ENCODE peak calls at places on chromosomes 4 and X, in six cellular contexts. One of them, this sample, is unnamed.

GRCh38 chr4:100593933-100594332 is 76.1 kb upstream of the EMCN start:
- DNase-seq in PC-3: no peak
- DNase-seq in astrocyte of the cerebellum: no peak
- DNase-seq in astrocyte of the spinal cord: no peak
- DNase-seq in bronchial epithelial cell: no peak
- DNase-seq in endodermal cell: no peak
- DNase-seq in this sample: no peak

GRCh38 chr4:181674315-181674714 is 568.9 kb upstream of the TENM3 start:
- DNase-seq in astrocyte of the cerebellum: peak
- DNase-seq in astrocyte of the spinal cord: peak
- DNase-seq in endodermal cell: no peak
- DNase-seq in PC-3: no peak
- DNase-seq in bronchial epithelial cell: no peak
- DNase-seq in this sample: peak

GRCh38 chr4:88185916-88186315 is 27.5 kb upstream of the ABCG2 start:
- DNase-seq in PC-3: no peak
- DNase-seq in bronchial epithelial cell: no peak
- DNase-seq in astrocyte of the cerebellum: no peak
- DNase-seq in astrocyte of the spinal cord: peak
- DNase-seq in endodermal cell: no peak
- DNase-seq in this sample: peak

GRCh38 chr4:74109116-74109791 is 10.3 kb upstream of the CXCL2 start:
- DNase-seq in astrocyte of the spinal cord: peak
- DNase-seq in bronchial epithelial cell: peak
- DNase-seq in endodermal cell: peak
- DNase-seq in astrocyte of the cerebellum: peak
- DNase-seq in PC-3: peak
- DNase-seq in this sample: peak

GRCh38 chr4:84673475-84674230 is 90.7 kb downstream of the CDS1 start:
- DNase-seq in bronchial epithelial cell: peak
- DNase-seq in astrocyte of the spinal cord: peak
- DNase-seq in astrocyte of the cerebellum: peak
- DNase-seq in PC-3: peak
- DNase-seq in endodermal cell: no peak
- DNase-seq in this sample: peak

GRCh38 chr4:78951862-78952472 is 12.7 kb upstream of the PAQR3 start:
- DNase-seq in astrocyte of the cerebellum: peak
- DNase-seq in astrocyte of the spinal cord: peak
- DNase-seq in PC-3: peak
- DNase-seq in bronchial epithelial cell: peak
- DNase-seq in endodermal cell: no peak
- DNase-seq in this sample: no peak

GRCh38 chrX:68402094-68402493 is 31.2 kb downstream of the OPHN1 start:
- DNase-seq in bronchial epithelial cell: no peak
- DNase-seq in endodermal cell: no peak
- DNase-seq in astrocyte of the cerebellum: no peak
- DNase-seq in PC-3: no peak
- DNase-seq in astrocyte of the spinal cord: no peak
- DNase-seq in this sample: no peak

GRCh38 chrX:130071611-130072349 is 38.5 kb downstream of the ELF4 start:
- DNase-seq in bronchial epithelial cell: no peak
- DNase-seq in endodermal cell: no peak
- DNase-seq in astrocyte of the spinal cord: no peak
- DNase-seq in PC-3: no peak
- DNase-seq in astrocyte of the cerebellum: no peak
- DNase-seq in this sample: no peak

GRCh38 chr4:41358626-41359025 is 101.9 kb downstream of the UCHL1 start:
- DNase-seq in endodermal cell: no peak
- DNase-seq in PC-3: no peak
- DNase-seq in bronchial epithelial cell: peak
- DNase-seq in astrocyte of the cerebellum: no peak
- DNase-seq in astrocyte of the spinal cord: no peak
- DNase-seq in this sample: no peak

GRCh38 chr4:38371391-38371851 is 292.6 kb upstream of the KLF3 start:
- DNase-seq in astrocyte of the cerebellum: peak
- DNase-seq in astrocyte of the spinal cord: peak
- DNase-seq in bronchial epithelial cell: peak
- DNase-seq in PC-3: peak
- DNase-seq in endodermal cell: no peak
- DNase-seq in this sample: peak

GRCh38 chrX:153829799-153830631 is at the start of gene PDZD4:
- DNase-seq in PC-3: no peak
- DNase-seq in astrocyte of the spinal cord: no peak
- DNase-seq in astrocyte of the cerebellum: no peak
- DNase-seq in bronchial epithelial cell: no peak
- DNase-seq in endodermal cell: peak
- DNase-seq in this sample: no peak

GRCh38 chrX:46676399-46677351 is 82.2 kb downstream of the SLC9A7 start:
- DNase-seq in PC-3: no peak
- DNase-seq in astrocyte of the cerebellum: no peak
- DNase-seq in bronchial epithelial cell: no peak
- DNase-seq in endodermal cell: no peak
- DNase-seq in astrocyte of the spinal cord: no peak
- DNase-seq in this sample: no peak

GRCh38 chr4:21507439-21507838 is 441.1 kb downstream of the KCNIP4 start:
- DNase-seq in astrocyte of the cerebellum: no peak
- DNase-seq in endodermal cell: peak
- DNase-seq in PC-3: peak
- DNase-seq in bronchial epithelial cell: peak
- DNase-seq in astrocyte of the spinal cord: peak
- DNase-seq in this sample: no peak

GRCh38 chr4:95510145-95510544 is 38.6 kb downstream of the UNC5C start:
- DNase-seq in bronchial epithelial cell: peak
- DNase-seq in astrocyte of the cerebellum: peak
- DNase-seq in PC-3: peak
- DNase-seq in endodermal cell: no peak
- DNase-seq in astrocyte of the spinal cord: peak
- DNase-seq in this sample: no peak

GRCh38 chrX:53483838-53484420 is 49.8 kb upstream of the HSD17B10 start:
- DNase-seq in endodermal cell: no peak
- DNase-seq in bronchial epithelial cell: peak
- DNase-seq in PC-3: peak
- DNase-seq in astrocyte of the cerebellum: no peak
- DNase-seq in astrocyte of the spinal cord: peak
- DNase-seq in this sample: no peak

GRCh38 chr4:106659386-106659785 is 290.8 kb upstream of the GIMD1 start:
- DNase-seq in astrocyte of the cerebellum: no peak
- DNase-seq in bronchial epithelial cell: peak
- DNase-seq in PC-3: no peak
- DNase-seq in endodermal cell: no peak
- DNase-seq in astrocyte of the spinal cord: no peak
- DNase-seq in this sample: no peak

GRCh38 chr4:22532896-22533295 is 17.0 kb upstream of the ADGRA3 start:
- DNase-seq in bronchial epithelial cell: peak
- DNase-seq in astrocyte of the cerebellum: no peak
- DNase-seq in endodermal cell: no peak
- DNase-seq in PC-3: no peak
- DNase-seq in astrocyte of the spinal cord: no peak
- DNase-seq in this sample: no peak

GRCh38 chr4:22532117-22532516 is 16.3 kb upstream of the ADGRA3 start:
- DNase-seq in astrocyte of the cerebellum: no peak
- DNase-seq in PC-3: no peak
- DNase-seq in bronchial epithelial cell: no peak
- DNase-seq in endodermal cell: no peak
- DNase-seq in astrocyte of the spinal cord: no peak
- DNase-seq in this sample: no peak

GRCh38 chr4:22531638-22532037 is 15.8 kb upstream of the ADGRA3 start:
- DNase-seq in endodermal cell: no peak
- DNase-seq in astrocyte of the spinal cord: no peak
- DNase-seq in PC-3: no peak
- DNase-seq in bronchial epithelial cell: no peak
- DNase-seq in astrocyte of the cerebellum: no peak
- DNase-seq in this sample: no peak

GRCh38 chr4:22534374-22534773 is 18.5 kb upstream of the ADGRA3 start:
- DNase-seq in bronchial epithelial cell: no peak
- DNase-seq in astrocyte of the cerebellum: no peak
- DNase-seq in endodermal cell: no peak
- DNase-seq in astrocyte of the spinal cord: no peak
- DNase-seq in PC-3: no peak
- DNase-seq in this sample: no peak

GRCh38 chr4:22531226-22531625 is 15.4 kb upstream of the ADGRA3 start:
- DNase-seq in endodermal cell: no peak
- DNase-seq in bronchial epithelial cell: no peak
- DNase-seq in astrocyte of the cerebellum: no peak
- DNase-seq in astrocyte of the spinal cord: no peak
- DNase-seq in PC-3: no peak
- DNase-seq in this sample: no peak
- TF ChIP-seq CTCF in endodermal cell: no peak
- TF ChIP-seq CTCF in bronchial epithelial cell: no peak
- TF ChIP-seq CTCF in astrocyte of the cerebellum: no peak
- TF ChIP-seq CTCF in astrocyte of the spinal cord: no peak
- TF ChIP-seq CTCF in PC-3: no peak
- TF ChIP-seq CTCF in this sample: no peak

GRCh38 chrX:65601126-65601525 is 66.3 kb upstream of the MSN start:
- DNase-seq in bronchial epithelial cell: no peak
- DNase-seq in astrocyte of the cerebellum: no peak
- DNase-seq in PC-3: no peak
- DNase-seq in astrocyte of the spinal cord: no peak
- DNase-seq in endodermal cell: no peak
- DNase-seq in this sample: no peak
- H3K4me3 ChIP-seq in bronchial epithelial cell: no peak
- H3K4me3 ChIP-seq in astrocyte of the cerebellum: no peak
- H3K4me3 ChIP-seq in PC-3: no peak
- H3K4me3 ChIP-seq in astrocyte of the spinal cord: no peak
- H3K4me3 ChIP-seq in endodermal cell: no peak
- H3K4me3 ChIP-seq in this sample: no peak

DNA sequence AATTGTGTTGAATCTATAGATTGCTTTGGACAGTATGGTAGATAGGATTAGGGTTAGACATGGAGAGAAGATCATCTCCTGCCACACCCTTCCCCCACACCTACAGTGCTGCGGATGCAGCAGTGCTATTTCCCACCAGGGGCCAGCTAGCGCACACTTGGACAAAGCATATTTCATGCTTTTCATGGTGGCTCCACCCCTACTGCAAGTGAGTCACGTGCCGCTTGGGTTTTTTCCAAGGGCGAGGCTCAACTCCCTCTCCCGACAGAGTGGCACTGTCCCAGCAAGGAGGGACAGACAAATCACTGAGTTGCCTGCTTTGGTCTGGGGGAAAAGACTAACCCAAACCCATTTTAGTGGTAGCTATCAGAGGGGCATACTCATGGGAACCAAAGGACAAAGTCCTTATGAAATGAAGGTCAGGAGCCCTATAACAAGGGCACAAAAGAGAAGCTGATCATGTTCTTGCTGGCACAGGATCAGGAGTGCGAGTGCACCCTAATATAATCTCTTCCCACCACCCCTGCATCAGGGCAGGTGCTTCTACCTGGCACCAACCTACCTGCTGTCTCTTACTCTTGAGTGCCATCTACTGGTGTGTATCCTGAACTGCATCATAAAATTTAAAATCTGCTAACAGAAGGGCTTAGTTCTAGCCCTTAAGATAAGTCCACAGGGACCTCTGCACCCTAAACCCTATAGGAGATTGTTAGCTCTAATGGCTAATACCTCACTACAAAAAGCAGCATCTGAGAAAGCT is 55.1 kb upstream of the PGAM4 start:
- DNase-seq in endodermal cell: peak
- DNase-seq in PC-3: peak
- DNase-seq in astrocyte of the spinal cord: no peak
- DNase-seq in astrocyte of the cerebellum: no peak
- DNase-seq in bronchial epithelial cell: peak
- DNase-seq in this sample: no peak
- TF ChIP-seq CTCF in endodermal cell: peak
- TF ChIP-seq CTCF in PC-3: peak
- TF ChIP-seq CTCF in astrocyte of the spinal cord: peak
- TF ChIP-seq CTCF in astrocyte of the cerebellum: peak
- TF ChIP-seq CTCF in bronchial epithelial cell: peak
- TF ChIP-seq CTCF in this sample: peak

GRCh38 chr4:26022346-26022891 is 108.4 kb downstream of the SMIM20 start:
- DNase-seq in astrocyte of the spinal cord: peak
- DNase-seq in bronchial epithelial cell: peak
- DNase-seq in endodermal cell: no peak
- DNase-seq in astrocyte of the cerebellum: peak
- DNase-seq in PC-3: peak
- DNase-seq in this sample: no peak
- H3K4me3 ChIP-seq in astrocyte of the spinal cord: no peak
- H3K4me3 ChIP-seq in bronchial epithelial cell: no peak
- H3K4me3 ChIP-seq in endodermal cell: no peak
- H3K4me3 ChIP-seq in astrocyte of the cerebellum: peak
- H3K4me3 ChIP-seq in PC-3: peak
- H3K4me3 ChIP-seq in this sample: no peak

GRCh38 chr4:15848191-15848842 is 70.2 kb downstream of the CD38 start:
- DNase-seq in endodermal cell: no peak
- DNase-seq in astrocyte of the spinal cord: peak
- DNase-seq in bronchial epithelial cell: peak
- DNase-seq in PC-3: peak
- DNase-seq in astrocyte of the cerebellum: no peak
- DNase-seq in this sample: no peak
- TF ChIP-seq CTCF in endodermal cell: no peak
- TF ChIP-seq CTCF in astrocyte of the spinal cord: no peak
- TF ChIP-seq CTCF in bronchial epithelial cell: no peak
- TF ChIP-seq CTCF in PC-3: peak
- TF ChIP-seq CTCF in astrocyte of the cerebellum: no peak
- TF ChIP-seq CTCF in this sample: no peak